ENCODE peak calls at places on chromosome 4, in five cellular contexts. M, G, O, T and J are unnamed samples.

GRCh38 chr4:162322054-162322453 is 158.3 kb upstream of the FSTL5 start:
- DNase-seq in M (no peak), G (no peak), O (no peak), T (no peak), J (no peak)

GRCh38 chr4:38751341-38752043 is 31.3 kb downstream of the TLR10 start:
- DNase-seq in M (no peak), G (no peak), O (no peak), T (no peak), J (no peak)

GRCh38 chr4:45453258-45453841 is 670.5 kb downstream of the GABRG1 start:
- DNase-seq in M (no peak), G (no peak), O (no peak), T (no peak), J (no peak)

GRCh38 chr4:8737601-8738279 is 133.9 kb downstream of the HMX1 start:
- DNase-seq in M (no peak), G (peak), O (no peak), T (no peak), J (no peak)

GRCh38 chr4:948936-949300 is 16.7 kb downstream of the TMEM175 start:
- DNase-seq in M (no peak), G (peak), O (no peak), T (no peak), J (no peak)

GRCh38 chr4:54091637-54092404 is 8.1 kb upstream of the GSX2 start:
- DNase-seq in M (peak), G (peak), O (peak), T (peak), J (no peak)

GRCh38 chr4:153467154-153467896 is 1.2 kb downstream of the TMEM131L start:
- DNase-seq in M (no peak), G (peak), O (peak), T (peak), J (peak)

GRCh38 chr4:6715704-6716017 is 313 bp upstream of the BLOC1S4 start:
- DNase-seq in M (no peak), G (no peak), O (no peak), T (no peak), J (no peak)

GRCh38 chr4:8221476-8221875 is 22.4 kb downstream of the SH3TC1 start:
- DNase-seq in M (no peak), G (no peak), O (no peak), T (no peak), J (no peak)

GRCh38 chr4:168124008-168124641 is 31.8 kb downstream of the ANXA10 start:
- DNase-seq in M (no peak), G (no peak), O (no peak), T (no peak), J (no peak)

GRCh38 chr4:118836763-118837507 is 1.0 kb upstream of the SEC24D start:
- DNase-seq in M (no peak), G (no peak), O (peak), T (no peak), J (no peak)

GRCh38 chr4:114087596-114088230 is 108.3 kb upstream of the ARSJ start:
- DNase-seq in M (no peak), G (no peak), O (no peak), T (no peak), J (no peak)

GRCh38 chr4:103292959-103293358 is 94.8 kb upstream of the CENPE start:
- DNase-seq in M (no peak), G (no peak), O (no peak), T (no peak), J (no peak)

GRCh38 chr4:94350095-94350494 is 7.5 kb upstream of the HPGDS start:
- DNase-seq in M (no peak), G (no peak), O (no peak), T (no peak), J (no peak)

GRCh38 chr4:186765138-186765537 is 41.5 kb upstream of the FAT1 start:
- DNase-seq in M (no peak), G (no peak), O (peak), T (no peak), J (no peak)

GRCh38 chr4:45331796-45332195 is 605.4 kb upstream of the GNPDA2 start:
- DNase-seq in M (no peak), G (no peak), O (no peak), T (no peak), J (no peak)

GRCh38 chr4:189084671-189085070 is 856.0 kb upstream of the FRG1 start:
- DNase-seq in M (no peak), G (no peak), O (no peak), T (no peak), J (no peak)

GRCh38 chr4:15765910-15766703 is 12.0 kb upstream of the CD38 start:
- DNase-seq in M (no peak), G (no peak), O (no peak), T (no peak), J (no peak)

GRCh38 chr4:72857216-72857615 is 212.3 kb downstream of the COX18 start:
- DNase-seq in M (no peak), G (no peak), O (no peak), T (no peak), J (no peak)

GRCh38 chr4:65789341-65789740 is 119.1 kb upstream of the EPHA5 start:
- DNase-seq in M (no peak), G (no peak), O (no peak), T (no peak), J (no peak)

GRCh38 chr4:167721574-167721973 is 370.8 kb upstream of the ANXA10 start:
- DNase-seq in M (no peak), G (no peak), O (peak), T (no peak), J (no peak)

GRCh38 chr4:124636793-124637192 is 75.7 kb downstream of the ANKRD50 start:
- DNase-seq in M (no peak), G (no peak), O (no peak), T (no peak), J (no peak)

GRCh38 chr4:88724406-88724805 is 26.8 kb upstream of the NAP1L5 start:
- DNase-seq in M (no peak), G (no peak), O (no peak), T (no peak), J (no peak)

GRCh38 chr4:164815711-164816110 is 61.3 kb upstream of the APELA start:
- DNase-seq in M (no peak), G (no peak), O (no peak), T (no peak), J (no peak)

GRCh38 chr4:133150643-133151300 is 1.7 kb downstream of the PCDH10 start:
- DNase-seq in M (no peak), G (peak), O (no peak), T (peak), J (no peak)

GRCh38 chr4:185112104-185112503 is 31.0 kb upstream of the SLC25A4 start:
- DNase-seq in M (no peak), G (no peak), O (peak), T (peak), J (no peak)

DNA sequence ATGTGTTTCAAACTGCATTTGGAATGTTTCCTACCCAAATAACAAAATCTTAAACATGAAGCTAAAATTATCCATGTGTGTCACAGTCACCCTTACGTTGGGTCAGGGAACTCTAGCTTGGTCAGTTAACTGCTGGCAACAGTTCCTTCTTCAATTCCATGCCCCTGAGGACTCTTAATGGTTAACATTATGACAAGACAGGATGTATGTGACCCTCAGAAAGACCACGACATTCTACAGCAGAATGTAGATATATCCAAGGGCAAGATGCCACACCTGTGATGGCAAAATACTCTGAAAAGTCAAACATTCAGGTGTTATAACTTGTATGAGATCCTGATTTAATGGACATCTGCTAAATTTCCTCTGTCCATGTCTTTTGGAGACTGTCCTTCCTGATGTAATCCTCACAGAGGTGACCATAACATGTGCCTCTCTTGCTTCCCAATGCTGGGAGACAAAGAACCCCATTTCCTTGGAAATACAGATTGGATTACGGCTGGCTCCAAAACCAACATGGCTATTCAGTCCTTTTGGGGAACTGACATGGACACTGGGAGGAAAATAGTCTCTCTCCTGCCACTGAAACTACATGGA is 39.1 kb downstream of the YTHDC1 start:
- DNase-seq in M (no peak), G (no peak), O (no peak), T (no peak), J (no peak)
- TF ChIP-seq POLR2A in M (no peak), G (no peak), O (no peak), T (no peak), J (no peak)

DNA sequence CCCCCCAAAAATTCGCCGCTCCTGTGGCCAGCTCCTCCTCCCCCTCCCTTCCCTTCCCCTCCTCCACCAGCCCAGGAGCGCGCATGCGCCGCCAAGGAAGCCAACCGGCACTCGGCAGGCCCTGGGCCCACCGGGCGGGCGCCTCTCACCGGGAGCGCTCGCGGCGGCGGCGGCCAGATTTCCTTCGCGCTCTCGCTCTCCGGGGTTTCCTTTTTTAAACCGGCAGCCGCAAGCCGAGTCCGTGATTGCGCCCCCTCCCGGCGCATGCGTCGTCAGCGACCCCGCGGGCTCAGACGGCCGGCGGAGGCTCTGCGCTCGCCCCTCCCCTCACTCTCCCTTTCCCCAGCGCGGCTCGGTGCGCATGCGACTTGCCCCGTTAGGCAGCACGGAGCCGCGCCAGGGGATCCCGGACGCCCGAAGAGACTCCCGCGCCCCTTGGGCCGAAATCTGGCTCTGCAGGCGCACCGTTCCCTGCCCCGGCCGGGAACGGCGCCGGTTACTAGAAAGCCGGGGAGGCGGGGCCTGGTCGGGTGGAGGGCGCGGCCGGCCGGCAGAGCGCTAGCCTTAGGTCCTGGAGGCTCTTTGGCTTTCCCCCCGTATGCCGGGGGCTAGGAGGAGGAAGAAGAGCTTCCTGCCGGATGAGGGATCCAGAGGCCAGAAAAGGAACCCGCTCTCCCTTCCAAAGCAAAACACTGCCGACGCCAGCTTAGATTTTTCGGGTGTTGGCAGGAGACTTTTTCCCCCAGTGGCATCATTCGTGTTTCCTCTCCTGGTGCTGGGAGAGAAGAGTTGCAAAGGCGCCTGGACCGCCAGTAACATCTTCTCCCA is at the start of gene CLOCK:
- DNase-seq in M (peak), G (peak), O (peak), T (peak), J (peak)
- TF ChIP-seq POLR2A in M (no peak), G (peak), O (peak), T (peak), J (peak)

GRCh38 chr4:78780093-78780492 is 3.9 kb downstream of the BMP2K start:
- DNase-seq in M (no peak), G (no peak), O (no peak), T (no peak), J (no peak)

GRCh38 chr4:78784255-78784654 is 8.1 kb downstream of the BMP2K start:
- DNase-seq in M (no peak), G (no peak), O (no peak), T (no peak), J (no peak)

GRCh38 chr4:78779280-78779679 is 3.1 kb downstream of the BMP2K start:
- DNase-seq in M (no peak), G (no peak), O (no peak), T (no peak), J (no peak)

GRCh38 chr4:78781086-78781630 is 5.0 kb downstream of the BMP2K start:
- DNase-seq in M (no peak), G (no peak), O (no peak), T (no peak), J (no peak)

DNA sequence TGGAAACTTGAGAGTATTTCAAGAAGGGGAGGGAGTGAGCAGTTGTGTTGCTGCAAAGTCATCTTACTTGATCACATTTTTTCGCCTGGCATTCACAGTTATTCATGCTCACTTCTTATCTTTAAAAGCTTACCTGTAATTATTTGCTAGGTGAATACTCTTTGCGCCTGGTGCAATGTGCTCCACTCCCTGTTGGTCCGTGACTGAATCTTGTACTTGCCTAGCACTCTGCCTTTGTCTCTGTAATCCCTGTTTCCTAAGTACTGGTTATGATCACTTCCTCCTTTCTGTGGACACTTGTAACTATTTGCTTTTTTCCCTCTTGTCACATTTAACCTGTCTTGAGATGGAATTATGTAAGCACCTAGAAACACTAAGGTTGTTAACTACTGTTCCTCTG is 5.8 kb downstream of the BMP2K start:
- DNase-seq in M (no peak), G (no peak), O (no peak), T (no peak), J (no peak)
- TF ChIP-seq POLR2A in M (no peak), G (no peak), O (no peak), T (no peak), J (no peak)

GRCh38 chr4:3041192-3042142 is 32.9 kb downstream of the HTT-AS start:
- DNase-seq in M (peak), G (peak), O (no peak), T (no peak), J (no peak)
- TF ChIP-seq POLR2A in M (no peak), G (no peak), O (no peak), T (no peak), J (no peak)

DNA sequence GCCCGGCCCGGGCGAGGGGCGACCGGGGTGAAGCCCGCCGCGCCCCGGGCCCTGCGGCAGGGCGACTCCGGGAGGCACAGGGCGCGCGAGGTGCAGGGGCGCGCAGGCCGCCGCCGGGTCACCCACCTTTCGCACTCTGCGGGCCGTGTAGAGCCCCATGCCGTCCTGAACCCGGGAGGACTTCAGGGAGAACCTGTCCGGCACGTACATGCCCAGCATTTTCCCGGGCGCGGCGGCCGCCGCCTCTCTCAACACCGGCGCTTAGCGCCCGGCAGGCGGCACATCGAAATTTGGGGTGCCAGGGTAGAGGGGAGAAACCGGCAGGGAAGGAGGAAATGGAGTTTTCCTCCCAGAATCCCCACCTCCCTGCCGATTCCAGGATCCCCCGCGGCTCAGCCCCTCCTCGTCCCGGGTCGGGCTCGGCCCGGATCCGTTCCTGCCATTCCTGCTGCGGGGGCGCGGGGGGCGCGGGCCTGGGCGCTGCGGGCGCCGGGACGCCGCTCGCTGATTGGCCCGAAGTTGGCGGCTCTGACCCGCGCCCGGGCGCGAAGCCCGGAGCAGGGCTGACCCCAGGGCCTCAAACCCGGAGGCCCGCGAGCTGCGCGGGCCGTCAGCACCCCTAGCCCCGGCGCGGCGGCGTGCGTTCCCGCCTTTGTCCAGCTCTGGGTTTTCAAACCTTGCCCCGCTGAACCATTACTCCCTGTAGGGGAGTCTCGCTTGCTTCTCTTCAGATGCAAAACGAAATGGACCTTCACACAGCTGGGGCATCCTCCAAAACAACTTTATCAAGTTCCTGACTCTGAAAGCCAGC is at the start of gene PRDM5:
- DNase-seq in M (peak), G (peak), O (peak), T (peak), J (no peak)
- TF ChIP-seq POLR2A in M (no peak), G (no peak), O (no peak), T (no peak), J (no peak)

DNA sequence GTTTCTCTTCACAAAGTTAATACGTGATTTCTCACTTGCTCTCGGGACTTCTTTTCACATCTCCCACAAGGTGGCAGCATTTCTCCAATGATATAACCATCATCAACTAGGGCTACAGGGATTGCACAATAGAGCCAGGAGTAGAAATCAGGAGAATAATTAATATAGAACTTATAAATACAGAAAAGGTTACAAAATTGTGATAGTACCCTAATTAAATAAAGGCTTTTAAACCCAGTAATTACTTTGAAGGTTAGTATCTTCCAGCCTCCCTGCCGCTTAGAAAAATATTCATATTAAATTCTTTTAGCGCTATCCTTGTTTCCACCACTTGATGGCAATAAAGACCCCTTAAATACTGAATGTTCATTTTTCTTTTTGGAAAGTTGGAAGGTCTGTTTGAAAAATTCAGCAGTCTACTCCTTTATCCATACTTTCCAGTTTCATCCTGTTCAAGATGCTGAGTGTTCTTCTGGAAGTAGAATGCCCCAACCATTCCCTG is 65.8 kb downstream of the RASGEF1B start:
- DNase-seq in M (no peak), G (no peak), O (peak), T (no peak), J (no peak)
- TF ChIP-seq POLR2A in M (no peak), G (no peak), O (no peak), T (no peak), J (no peak)

GRCh38 chr4:140150886-140151699 is 2.9 kb downstream of the MAML3 start:
- DNase-seq in M (peak), G (peak), O (peak), T (peak), J (no peak)
- TF ChIP-seq POLR2A in M (no peak), G (peak), O (peak), T (peak), J (no peak)

GRCh38 chr4:87419578-87420249 is 2.7 kb upstream of the NUDT9 start:
- DNase-seq in M (no peak), G (no peak), O (no peak), T (no peak), J (no peak)

GRCh38 chr4:87420431-87420830 is 1.9 kb upstream of the NUDT9 start:
- DNase-seq in M (no peak), G (no peak), O (no peak), T (no peak), J (no peak)

GRCh38 chr4:87423313-87424031 is 1.1 kb downstream of the NUDT9 start:
- DNase-seq in M (no peak), G (no peak), O (no peak), T (no peak), J (no peak)

GRCh38 chr4:87425711-87426110 is 3.3 kb downstream of the NUDT9 start:
- DNase-seq in M (no peak), G (no peak), O (no peak), T (no peak), J (no peak)

DNA sequence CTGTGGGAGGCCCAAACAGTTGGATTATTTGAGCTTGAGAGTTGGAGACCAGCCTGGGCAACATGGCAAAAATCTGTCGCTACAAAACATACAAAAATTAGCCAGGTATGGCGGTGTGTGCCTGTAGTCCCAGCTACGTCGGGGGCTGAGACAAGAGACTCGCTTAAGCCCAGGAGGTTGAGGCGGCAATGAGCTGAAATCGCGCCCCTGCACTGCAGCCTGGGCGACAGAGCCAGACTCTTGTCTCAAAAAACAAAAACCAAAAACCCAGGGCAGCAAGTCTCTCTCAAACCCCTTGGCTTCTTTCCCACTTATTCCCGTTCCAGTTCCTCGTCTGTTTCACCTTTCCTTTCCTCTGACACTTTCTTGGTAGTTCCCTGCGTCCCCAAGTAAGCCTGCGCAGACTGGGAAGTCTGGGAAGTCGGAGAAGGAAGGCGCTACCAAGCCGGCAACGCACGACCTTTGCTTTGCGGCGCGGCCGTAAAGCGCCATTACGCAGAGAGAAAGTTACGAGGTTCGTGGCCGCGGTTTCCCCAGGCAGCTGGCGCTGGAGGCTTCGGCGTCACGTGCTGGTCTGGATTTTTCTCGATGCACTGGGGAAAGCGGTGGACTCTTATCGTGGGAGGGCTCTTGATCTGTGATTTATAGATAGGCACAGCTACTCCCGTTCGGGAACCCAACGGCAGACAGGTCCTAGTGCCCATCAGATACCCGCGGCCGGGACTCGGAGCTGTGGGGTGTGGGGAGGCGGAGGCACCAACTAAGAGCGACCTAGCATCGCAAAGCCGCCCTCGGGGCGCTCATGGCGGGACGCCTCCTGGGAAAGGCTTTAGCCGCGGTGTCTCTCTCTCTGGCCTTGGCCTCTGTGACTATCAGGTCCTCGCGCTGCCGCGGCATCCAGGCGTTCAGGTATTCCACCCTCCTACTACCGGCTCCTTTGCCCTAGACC is at the start of gene NUDT9:
- DNase-seq in M (peak), G (peak), O (peak), T (peak), J (peak)
- TF ChIP-seq POLR2A in M (no peak), G (peak), O (peak), T (peak), J (no peak)